ENCODE peak calls at places on chromosomes 5 and 9, in five cellular contexts. I, E, N, R and W are unnamed samples.

GRCh38 chr9:37602817-37603216 is 10.4 kb upstream of the TOMM5 start:
- DNase-seq in I (no peak), E (no peak), N (no peak), R (no peak), W (no peak)

GRCh38 chr9:136787690-136788400 is 3.3 kb upstream of the TMEM141 start:
- DNase-seq in I (peak; percentile 78), E (peak; percentile 70), N (peak; percentile 73), R (no peak), W (peak; percentile 86)

GRCh38 chr5:78538240-78538850 is 110.2 kb downstream of the LHFPL2 start:
- DNase-seq in I (no peak), E (no peak), N (no peak), R (no peak), W (no peak)

GRCh38 chr9:374726-375125 is 160.1 kb downstream of the DOCK8 start:
- DNase-seq in I (no peak), E (no peak), N (no peak), R (no peak), W (no peak)

GRCh38 chr5:6448622-6449464 is at the start of gene UBE2QL1:
- DNase-seq in I (peak; percentile 18), E (no peak), N (no peak), R (no peak), W (peak; percentile 14)

GRCh38 chr9:127208416-127208815 is 56.2 kb upstream of the GARNL3 start:
- DNase-seq in I (no peak), E (no peak), N (no peak), R (no peak), W (no peak)

GRCh38 chr9:35518212-35518917 is 28.5 kb downstream of the RUSC2 start:
- DNase-seq in I (peak; percentile 33), E (no peak), N (no peak), R (no peak), W (no peak)

GRCh38 chr9:124769451-124770358 is 1.4 kb downstream of the NR6A1 start:
- DNase-seq in I (peak; percentile 59), E (no peak), N (no peak), R (no peak), W (peak; percentile 11)

GRCh38 chr5:16807475-16807874 is 128.6 kb downstream of the MYO10 start:
- DNase-seq in I (no peak), E (no peak), N (no peak), R (no peak), W (no peak)

DNA sequence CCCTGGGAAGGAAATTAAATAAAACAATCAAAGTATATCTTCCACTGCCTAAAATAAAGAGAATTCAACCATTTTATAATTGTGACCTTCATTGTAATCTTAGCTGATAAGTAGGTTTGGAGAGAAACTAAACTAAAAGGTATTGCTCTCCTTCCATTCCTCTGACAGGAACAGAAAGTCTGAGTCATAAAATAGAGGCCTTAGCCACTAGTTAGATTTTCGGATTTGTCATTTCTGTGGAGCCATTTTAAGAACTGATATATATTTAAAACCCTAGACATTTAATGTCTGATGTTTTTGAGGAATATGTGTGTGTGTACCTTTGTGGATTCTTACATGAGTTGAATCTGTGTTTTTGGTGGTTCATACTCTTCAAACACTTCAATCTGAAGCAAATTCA is 11.8 kb upstream of the TMC1 start:
- DNase-seq in I (no peak), E (no peak), N (no peak), R (no peak), W (no peak)
- TF ChIP-seq CTCF in I (no peak), E (no peak), N (no peak), R (no peak), W (no peak)

GRCh38 chr9:4796530-4796929 is 3.8 kb downstream of the RCL1 start:
- DNase-seq in I (no peak), E (no peak), N (no peak), R (no peak), W (no peak)

GRCh38 chr9:4798281-4798680 is 5.5 kb downstream of the RCL1 start:
- DNase-seq in I (no peak), E (no peak), N (no peak), R (no peak), W (no peak)

GRCh38 chr9:4793412-4794005 is 765 bp downstream of the RCL1 start:
- DNase-seq in I (no peak), E (no peak), N (no peak), R (no peak), W (no peak)

GRCh38 chr9:4799775-4800174 is 7.0 kb downstream of the RCL1 start:
- DNase-seq in I (no peak), E (no peak), N (no peak), R (no peak), W (no peak)

GRCh38 chr9:4796988-4797956 is 4.5 kb downstream of the RCL1 start:
- DNase-seq in I (peak; percentile 28), E (no peak), N (peak; percentile 31), R (no peak), W (peak; percentile 18)
- TF ChIP-seq CTCF in I (peak; percentile 69), E (peak; percentile 59), N (peak; percentile 78), R (peak; percentile 76), W (peak; percentile 57)

DNA sequence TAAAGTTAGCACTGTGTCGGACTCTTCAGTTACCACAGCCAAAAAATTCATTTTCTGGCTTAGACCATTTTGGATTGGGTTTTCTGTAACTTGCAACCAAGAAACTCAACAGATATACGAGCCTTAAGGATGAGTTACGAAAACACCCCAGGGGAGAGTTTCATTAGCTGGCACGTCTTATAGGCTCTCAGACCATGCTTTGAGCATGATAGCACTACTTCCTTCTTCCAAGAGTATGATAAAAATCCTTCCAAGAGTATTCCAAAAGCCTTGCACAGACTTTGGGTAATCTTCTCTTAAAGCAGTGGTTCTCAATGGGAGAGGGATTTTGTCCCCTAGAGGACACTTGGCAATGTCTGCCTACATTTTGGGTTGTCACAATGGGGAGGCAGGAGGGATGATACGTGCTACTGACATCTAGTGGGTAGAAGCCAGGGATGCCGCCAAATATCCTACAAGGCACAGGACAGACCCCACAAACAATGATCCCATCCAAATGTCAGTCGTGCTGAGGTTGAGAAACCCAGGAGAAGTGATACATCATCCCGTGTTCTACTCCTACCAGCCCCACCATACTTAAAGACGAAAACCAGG is 64.8 kb downstream of the SMIM23 start:
- DNase-seq in I (peak; percentile 28), E (peak; percentile 26), N (no peak), R (no peak), W (no peak)
- TF ChIP-seq CTCF in I (no peak), E (no peak), N (peak; percentile 26), R (no peak), W (no peak)

GRCh38 chr5:8340739-8341344 is 471.9 kb downstream of the MTRR start:
- DNase-seq in I (no peak), E (no peak), N (no peak), R (peak; percentile 4), W (no peak)
- TF ChIP-seq CTCF in I (peak; percentile 58), E (no peak), N (peak; percentile 55), R (peak; percentile 70), W (no peak)